ENCODE peak calls at places on chromosomes 13 and 19, in four cellular contexts. One of them, this sample, is unnamed.

GRCh38 chr19:33194884-33195710 is 967 bp downstream of the LRP3 start:
- DNase-seq in NCI-H774: no peak
- DNase-seq in EL: peak; percentile 63
- DNase-seq in HTR-8/SVneo: peak; percentile 57
- DNase-seq in this sample: no peak

GRCh38 chr19:13260883-13261653 is 110.9 kb downstream of the IER2 start:
- DNase-seq in NCI-H774: no peak
- DNase-seq in EL: peak; percentile 87
- DNase-seq in HTR-8/SVneo: peak; percentile 65
- DNase-seq in this sample: no peak

GRCh38 chr13:72463561-72463960 is 263.9 kb downstream of the MZT1 start:
- DNase-seq in NCI-H774: no peak
- DNase-seq in EL: no peak
- DNase-seq in HTR-8/SVneo: no peak
- DNase-seq in this sample: no peak

GRCh38 chr13:102405499-102406079 is 3.7 kb upstream of the FGF14 start:
- DNase-seq in NCI-H774: no peak
- DNase-seq in EL: no peak
- DNase-seq in HTR-8/SVneo: no peak
- DNase-seq in this sample: no peak

GRCh38 chr19:39599116-39599515 is 3.2 kb upstream of the LGALS13 start:
- DNase-seq in NCI-H774: no peak
- DNase-seq in EL: peak; percentile 21
- DNase-seq in HTR-8/SVneo: no peak
- DNase-seq in this sample: no peak

GRCh38 chr19:35318679-35319448 is 10.1 kb upstream of the CD22 start:
- DNase-seq in NCI-H774: no peak
- DNase-seq in EL: peak; percentile 91
- DNase-seq in HTR-8/SVneo: peak; percentile 88
- DNase-seq in this sample: no peak

GRCh38 chr19:13269348-13269747 is 119.1 kb downstream of the IER2 start:
- DNase-seq in NCI-H774: no peak
- DNase-seq in EL: no peak
- DNase-seq in HTR-8/SVneo: no peak
- DNase-seq in this sample: no peak

GRCh38 chr13:37510441-37510840 is 88.1 kb downstream of the POSTN start:
- DNase-seq in NCI-H774: no peak
- DNase-seq in EL: no peak
- DNase-seq in HTR-8/SVneo: no peak
- DNase-seq in this sample: no peak

GRCh38 chr19:43809762-43810696 is 7.8 kb upstream of the LYPD5 start:
- DNase-seq in NCI-H774: peak; percentile 58
- DNase-seq in EL: peak; percentile 59
- DNase-seq in HTR-8/SVneo: peak; percentile 55
- DNase-seq in this sample: peak; percentile 52

GRCh38 chr13:67574320-67575233 is 344.4 kb upstream of the PCDH9 start:
- DNase-seq in NCI-H774: no peak
- DNase-seq in EL: no peak
- DNase-seq in HTR-8/SVneo: no peak
- DNase-seq in this sample: no peak

GRCh38 chr13:112428704-112429103 is 52.5 kb downstream of the SPACA7 start:
- DNase-seq in NCI-H774: no peak
- DNase-seq in EL: no peak
- DNase-seq in HTR-8/SVneo: no peak
- DNase-seq in this sample: no peak

GRCh38 chr13:98332691-98333090 is 155.6 kb upstream of the RNF113B start:
- DNase-seq in NCI-H774: no peak
- DNase-seq in EL: no peak
- DNase-seq in HTR-8/SVneo: no peak
- DNase-seq in this sample: no peak

GRCh38 chr19:29831041-29831548 is 19.3 kb downstream of the CCNE1 start:
- DNase-seq in NCI-H774: no peak
- DNase-seq in EL: no peak
- DNase-seq in HTR-8/SVneo: no peak
- DNase-seq in this sample: no peak

GRCh38 chr13:96822900-96823299 is 171.4 kb downstream of the OXGR1 start:
- DNase-seq in NCI-H774: peak; percentile 13
- DNase-seq in EL: peak; percentile 14
- DNase-seq in HTR-8/SVneo: peak; percentile 3
- DNase-seq in this sample: peak; percentile 72

GRCh38 chr13:76799696-76800095 is 86.5 kb downstream of the KCTD12 start:
- DNase-seq in NCI-H774: peak; percentile 45
- DNase-seq in EL: no peak
- DNase-seq in HTR-8/SVneo: no peak
- DNase-seq in this sample: no peak

GRCh38 chr13:45521292-45521691 is 56.6 kb downstream of the COG3 start:
- DNase-seq in NCI-H774: no peak
- DNase-seq in EL: peak; percentile 71
- DNase-seq in HTR-8/SVneo: no peak
- DNase-seq in this sample: no peak

GRCh38 chr13:23985060-23985459 is 87.8 kb upstream of the C1QTNF9B start:
- DNase-seq in NCI-H774: no peak
- DNase-seq in EL: no peak
- DNase-seq in HTR-8/SVneo: no peak
- DNase-seq in this sample: no peak

GRCh38 chr19:725461-726089 is 16.8 kb downstream of the PALM start:
- DNase-seq in NCI-H774: no peak
- DNase-seq in EL: no peak
- DNase-seq in HTR-8/SVneo: no peak
- DNase-seq in this sample: no peak

GRCh38 chr13:108996430-108996829 is 367.0 kb downstream of the MYO16 start:
- DNase-seq in NCI-H774: no peak
- DNase-seq in EL: no peak
- DNase-seq in HTR-8/SVneo: no peak
- DNase-seq in this sample: no peak

GRCh38 chr13:43874512-43875092 is 4.9 kb downstream of the CCDC122 start:
- DNase-seq in NCI-H774: no peak
- DNase-seq in EL: peak; percentile 23
- DNase-seq in HTR-8/SVneo: no peak
- DNase-seq in this sample: no peak

GRCh38 chr13:40615619-40616018 is 50.8 kb downstream of the FOXO1 start:
- DNase-seq in NCI-H774: no peak
- DNase-seq in EL: peak; percentile 2
- DNase-seq in HTR-8/SVneo: no peak
- DNase-seq in this sample: no peak

GRCh38 chr19:5621945-5622464 is 571 bp downstream of the SAFB2 start:
- DNase-seq in NCI-H774: no peak
- DNase-seq in EL: no peak
- DNase-seq in HTR-8/SVneo: no peak
- DNase-seq in this sample: no peak

GRCh38 chr19:1093811-1094553 is 1.2 kb downstream of the POLR2E start:
- DNase-seq in NCI-H774: no peak
- DNase-seq in EL: no peak
- DNase-seq in HTR-8/SVneo: no peak
- DNase-seq in this sample: no peak

GRCh38 chr19:2231621-2232221 is 4.4 kb downstream of the PLEKHJ1 start:
- DNase-seq in NCI-H774: no peak
- DNase-seq in EL: no peak
- DNase-seq in HTR-8/SVneo: no peak
- DNase-seq in this sample: peak; percentile 25

GRCh38 chr13:111396457-111396856 is 76.0 kb downstream of the TEX29 start:
- DNase-seq in NCI-H774: no peak
- DNase-seq in EL: no peak
- DNase-seq in HTR-8/SVneo: no peak
- DNase-seq in this sample: no peak

GRCh38 chr19:4715529-4716221 is 8.0 kb downstream of the DPP9 start:
- DNase-seq in NCI-H774: no peak
- DNase-seq in EL: no peak
- DNase-seq in HTR-8/SVneo: no peak
- DNase-seq in this sample: no peak

GRCh38 chr13:113552786-113553540 is 31.6 kb upstream of the TFDP1 start:
- DNase-seq in NCI-H774: no peak
- DNase-seq in EL: no peak
- DNase-seq in HTR-8/SVneo: no peak
- DNase-seq in this sample: no peak

GRCh38 chr13:46951516-46951915 is 54.7 kb upstream of the HTR2A start:
- DNase-seq in NCI-H774: no peak
- DNase-seq in EL: peak; percentile 51
- DNase-seq in HTR-8/SVneo: no peak
- DNase-seq in this sample: no peak

GRCh38 chr13:72565893-72566292 is 161.5 kb downstream of the MZT1 start:
- DNase-seq in NCI-H774: no peak
- DNase-seq in EL: peak; percentile 22
- DNase-seq in HTR-8/SVneo: peak; percentile 5
- DNase-seq in this sample: no peak

GRCh38 chr19:11446652-11447301 is 11.3 kb downstream of the PRKCSH start:
- DNase-seq in NCI-H774: no peak
- DNase-seq in EL: peak; percentile 38
- DNase-seq in HTR-8/SVneo: peak; percentile 63
- DNase-seq in this sample: no peak

GRCh38 chr19:5624154-5624663 is 1.3 kb downstream of the SAFB start:
- DNase-seq in NCI-H774: no peak
- DNase-seq in EL: peak; percentile 46
- DNase-seq in HTR-8/SVneo: no peak
- DNase-seq in this sample: peak; percentile 6

GRCh38 chr19:47779524-47780214 is 1.2 kb downstream of the SELENOW start:
- DNase-seq in NCI-H774: no peak
- DNase-seq in EL: no peak
- DNase-seq in HTR-8/SVneo: no peak
- DNase-seq in this sample: no peak

GRCh38 chr13:33678906-33679657 is 138.9 kb upstream of the RFC3 start:
- DNase-seq in NCI-H774: no peak
- DNase-seq in EL: no peak
- DNase-seq in HTR-8/SVneo: no peak
- DNase-seq in this sample: peak; percentile 87

GRCh38 chr19:39296906-39297305 is 699 bp downstream of the IFNL1 start:
- DNase-seq in NCI-H774: no peak
- DNase-seq in EL: no peak
- DNase-seq in HTR-8/SVneo: no peak
- DNase-seq in this sample: no peak

GRCh38 chr13:105346141-105346766 is 1189.2 kb downstream of the EFNB2 start:
- DNase-seq in NCI-H774: no peak
- DNase-seq in EL: peak; percentile 82
- DNase-seq in HTR-8/SVneo: peak; percentile 9
- DNase-seq in this sample: no peak

GRCh38 chr19:33405491-33406461 is 32.3 kb downstream of the CEBPG start:
- DNase-seq in NCI-H774: no peak
- DNase-seq in EL: no peak
- DNase-seq in HTR-8/SVneo: no peak
- DNase-seq in this sample: no peak

GRCh38 chr19:35260694-35261304 is 8.0 kb upstream of the USF2 start:
- DNase-seq in NCI-H774: no peak
- DNase-seq in EL: no peak
- DNase-seq in HTR-8/SVneo: no peak
- DNase-seq in this sample: no peak

GRCh38 chr13:29369060-29369743 is 226.3 kb downstream of the SLC7A1 start:
- DNase-seq in NCI-H774: peak; percentile 1
- DNase-seq in EL: peak; percentile 43
- DNase-seq in HTR-8/SVneo: peak; percentile 17
- DNase-seq in this sample: peak; percentile 40

GRCh38 chr19:1164684-1165531 is 9.2 kb downstream of the SBNO2 start:
- DNase-seq in NCI-H774: no peak
- DNase-seq in EL: no peak
- DNase-seq in HTR-8/SVneo: no peak
- DNase-seq in this sample: no peak

GRCh38 chr19:45772130-45772880 is 3.3 kb upstream of the SIX5 start:
- DNase-seq in NCI-H774: no peak
- DNase-seq in EL: no peak
- DNase-seq in HTR-8/SVneo: no peak
- DNase-seq in this sample: no peak